ENCODE peak calls at places on chromosomes 3 and 15, in seven cellular contexts. J, K, R, U, A, V and P are unnamed samples.

GRCh38 chr3:78941587-78941986 is 826.2 kb downstream of the ROBO1 start:
- DNase-seq in U (no peak), V (no peak), J (no peak), R (no peak), K (no peak), A (peak), P (peak)

GRCh38 chr3:148551767-148552260 is 145.9 kb upstream of the AGTR1 start:
- DNase-seq in R (no peak), V (no peak), U (no peak), A (no peak), J (no peak), K (no peak), P (no peak)

GRCh38 chr15:39344662-39345141 is 236.2 kb upstream of the THBS1 start:
- DNase-seq in V (no peak), J (no peak), U (no peak), K (no peak), A (no peak), R (no peak), P (no peak)

GRCh38 chr3:186035277-186035676 is 73.6 kb downstream of the ETV5 start:
- DNase-seq in A (no peak), U (no peak), J (no peak), V (no peak), K (no peak), R (no peak), P (no peak)

GRCh38 chr3:178707632-178708031 is 171.4 kb downstream of the KCNMB2 start:
- DNase-seq in U (no peak), A (no peak), V (no peak), K (no peak), R (no peak), J (no peak), P (no peak)

GRCh38 chr3:135199137-135199536 is 404.1 kb downstream of the EPHB1 start:
- DNase-seq in U (no peak), V (no peak), R (no peak), J (no peak), A (no peak), K (no peak), P (no peak)

GRCh38 chr15:35626531-35626930 is 80.6 kb upstream of the DPH6 start:
- DNase-seq in R (no peak), V (no peak), U (no peak), K (no peak), J (no peak), A (no peak), P (peak)

GRCh38 chr15:101320501-101321052 is 25.5 kb upstream of the SNRPA1 start:
- DNase-seq in V (peak), R (no peak), K (peak), U (peak), J (peak), A (peak), P (no peak)

GRCh38 chr3:175434591-175434990 is 575.5 kb downstream of the NAALADL2 start:
- DNase-seq in R (no peak), K (no peak), J (no peak), V (no peak), A (no peak), U (no peak), P (no peak)

GRCh38 chr3:13263770-13264467 is 156.2 kb downstream of the NUP210 start:
- DNase-seq in U (no peak), A (no peak), V (no peak), R (no peak), J (no peak), K (no peak), P (no peak)

GRCh38 chr15:72489943-72490554 is 15.9 kb downstream of the ARIH1 start:
- DNase-seq in A (no peak), K (no peak), V (no peak), J (no peak), R (no peak), U (no peak), P (no peak)

GRCh38 chr3:88632226-88632625 is 475.2 kb upstream of the EPHA3 start:
- DNase-seq in A (no peak), V (no peak), J (no peak), R (no peak), K (no peak), U (no peak), P (no peak)

GRCh38 chr15:74007820-74008371 is 13.4 kb downstream of the PML start:
- DNase-seq in U (no peak), J (peak), V (no peak), R (no peak), A (no peak), K (no peak), P (no peak)

GRCh38 chr3:119206611-119207511 is 33.5 kb downstream of the UPK1B start:
- DNase-seq in A (no peak), U (no peak), V (no peak), J (no peak), R (no peak), K (no peak), P (no peak)

GRCh38 chr3:69149586-69149985 is 27.2 kb upstream of the LMOD3 start:
- DNase-seq in R (no peak), U (no peak), A (no peak), V (no peak), J (no peak), K (no peak), P (no peak)

GRCh38 chr15:92811514-92811913 is 88.6 kb upstream of the CHD2 start:
- DNase-seq in R (peak), J (no peak), V (no peak), U (no peak), A (no peak), K (no peak), P (no peak)

GRCh38 chr3:58528629-58529028 is 8.4 kb downstream of the ACOX2 start:
- DNase-seq in K (peak), J (no peak), A (no peak), R (no peak), U (no peak), V (peak), P (no peak)

GRCh38 chr3:111112913-111113312 is 41.3 kb downstream of the NECTIN3 start:
- DNase-seq in J (no peak), R (no peak), A (no peak), V (no peak), K (no peak), U (no peak), P (no peak)

GRCh38 chr3:192675958-192676649 is 51.2 kb downstream of the FGF12 start:
- DNase-seq in U (peak), J (no peak), V (no peak), K (no peak), A (no peak), R (no peak), P (no peak)

GRCh38 chr3:79994397-79994796 is 226.6 kb upstream of the ROBO1 start:
- DNase-seq in K (no peak), U (no peak), R (no peak), V (no peak), J (no peak), A (no peak), P (no peak)

GRCh38 chr15:41656188-41656587 is 4.0 kb upstream of the MGA start:
- DNase-seq in R (no peak), K (no peak), J (no peak), V (no peak), U (no peak), A (no peak), P (no peak)

GRCh38 chr3:113353678-113354077 is 87.6 kb downstream of the CFAP44 start:
- DNase-seq in J (no peak), K (no peak), U (no peak), V (no peak), A (no peak), R (no peak), P (no peak)

GRCh38 chr3:185416513-185416912 is 53.6 kb downstream of the MAP3K13 start:
- DNase-seq in A (no peak), J (no peak), K (no peak), R (no peak), V (no peak), U (no peak), P (no peak)

GRCh38 chr15:66722757-66723540 is 20.9 kb downstream of the SMAD6 start:
- DNase-seq in K (peak), J (no peak), V (no peak), R (no peak), A (no peak), U (no peak), P (no peak)

GRCh38 chr15:57149196-57149595 is 227.1 kb upstream of the CGNL1 start:
- DNase-seq in R (no peak), K (peak), U (no peak), V (no peak), A (no peak), J (no peak), P (no peak)

GRCh38 chr3:190941694-190942280 is 79.3 kb upstream of the GMNC start:
- DNase-seq in V (no peak), R (no peak), A (no peak), J (no peak), U (no peak), K (no peak), P (no peak)

GRCh38 chr3:44939581-44940036 is 36.4 kb downstream of the ZDHHC3 start:
- DNase-seq in R (peak), U (no peak), V (no peak), A (no peak), J (no peak), K (peak), P (no peak)

GRCh38 chr3:78154521-78155186 is 1114.8 kb downstream of the ROBO2 start:
- DNase-seq in V (no peak), K (no peak), U (no peak), J (no peak), R (no peak), A (no peak), P (no peak)

GRCh38 chr15:91223902-91224301 is 123.8 kb downstream of the SV2B start:
- DNase-seq in J (no peak), R (peak), U (no peak), A (no peak), K (peak), V (no peak), P (no peak)

GRCh38 chr15:96374494-96374893 is 44.0 kb downstream of the NR2F2 start:
- DNase-seq in J (no peak), V (no peak), U (no peak), R (no peak), A (no peak), K (no peak), P (no peak)

GRCh38 chr3:195255571-195256501 is 15.1 kb downstream of the XXYLT1 start:
- DNase-seq in R (no peak), K (no peak), U (no peak), V (no peak), J (no peak), A (no peak), P (no peak)

GRCh38 chr3:193962986-193963683 is 172.8 kb upstream of the HES1 start:
- DNase-seq in A (no peak), R (no peak), K (no peak), U (no peak), V (no peak), J (no peak), P (no peak)

GRCh38 chr3:147099076-147099475 is 307.3 kb downstream of the ZIC4 start:
- DNase-seq in R (no peak), A (no peak), J (no peak), V (no peak), U (no peak), K (no peak), P (no peak)

GRCh38 chr3:36909666-36910065 is 35.2 kb downstream of the TRANK1 start:
- DNase-seq in R (no peak), U (no peak), A (no peak), V (no peak), J (no peak), K (no peak), P (no peak)

GRCh38 chr3:194019766-194020165 is 116.2 kb upstream of the HES1 start:
- DNase-seq in V (no peak), R (no peak), K (no peak), U (no peak), J (no peak), A (no peak), P (no peak)

GRCh38 chr15:99651023-99651807 is 82.0 kb downstream of the LYSMD4 start:
- DNase-seq in U (no peak), V (peak), R (no peak), K (peak), J (no peak), A (peak), P (peak)

GRCh38 chr15:89356634-89357298 is 22.1 kb upstream of the POLG start:
- DNase-seq in V (no peak), U (no peak), A (no peak), K (peak), R (no peak), J (peak), P (no peak)